ENCODE peak calls at places on chromosomes 13 and 19, in five cellular contexts. D, Z, K, M and X are unnamed samples.

GRCh38 chr19:16585808-16586476 is 13.7 kb upstream of the SLC35E1 start:
- DNase-seq in D (peak; percentile 98), Z (no peak), K (no peak), M (no peak), X (no peak)

GRCh38 chr13:47117268-47117667 is 220.4 kb upstream of the HTR2A start:
- DNase-seq in D (no peak), Z (no peak), K (no peak), M (peak; percentile 77), X (no peak)

GRCh38 chr13:23992722-23993438 is 95.6 kb upstream of the C1QTNF9B start:
- DNase-seq in D (no peak), Z (no peak), K (no peak), M (no peak), X (no peak)

GRCh38 chr13:105894711-105895110 is 640.8 kb downstream of the EFNB2 start:
- DNase-seq in D (no peak), Z (no peak), K (no peak), M (no peak), X (no peak)

GRCh38 chr13:38821753-38822551 is 135.1 kb downstream of the FREM2 start:
- DNase-seq in D (no peak), Z (no peak), K (no peak), M (no peak), X (no peak)

GRCh38 chr19:11422163-11423068 is 3.3 kb upstream of the RGL3 start:
- DNase-seq in D (peak; percentile 64), Z (peak; percentile 88), K (no peak), M (no peak), X (peak; percentile 39)

GRCh38 chr13:112073245-112074138 is 6.5 kb downstream of the SOX1 start:
- DNase-seq in D (no peak), Z (no peak), K (no peak), M (no peak), X (no peak)

GRCh38 chr13:86174632-86175031 is 375.4 kb upstream of the SLITRK6 start:
- DNase-seq in D (no peak), Z (no peak), K (no peak), M (no peak), X (no peak)

GRCh38 chr13:30133976-30134375 is 173.4 kb downstream of the KATNAL1 start:
- DNase-seq in D (no peak), Z (no peak), K (no peak), M (no peak), X (no peak)

GRCh38 chr19:51002101-51002532 is 713 bp upstream of the KLK8 start:
- DNase-seq in D (no peak), Z (no peak), K (no peak), M (peak; percentile 17), X (no peak)
- H3K4me2 ChIP-seq in D (no peak overlapping the region), Z (no peak overlapping the region), K (no peak overlapping the region), M (peak overlapping the region; percentile 88), X (no peak overlapping the region)

DNA sequence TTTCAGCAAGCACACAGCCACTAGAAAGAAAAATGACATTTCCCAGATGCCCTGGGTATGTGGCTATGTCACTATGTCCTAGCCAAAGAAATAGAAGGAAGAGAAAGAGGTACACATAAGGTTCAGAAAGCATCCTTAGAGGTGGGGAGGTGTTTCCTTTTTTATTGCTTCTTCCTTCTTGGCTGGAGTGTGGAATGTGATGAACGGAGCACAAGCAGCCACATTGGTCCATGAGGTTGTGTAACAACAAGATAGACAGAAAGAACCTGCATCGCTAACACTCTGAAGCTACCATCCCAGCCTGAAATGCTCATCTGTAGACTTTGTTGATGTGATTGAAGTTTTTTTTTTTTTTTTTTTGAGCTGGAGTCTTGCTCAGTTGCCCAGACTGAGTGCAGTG is 6.7 kb downstream of the SLC25A23 start:
- DNase-seq in D (no peak), Z (no peak), K (no peak), M (no peak), X (no peak)
- TF ChIP-seq RFX5 in D (no peak), Z (no peak), K (no peak), M (no peak), X (no peak)

DNA sequence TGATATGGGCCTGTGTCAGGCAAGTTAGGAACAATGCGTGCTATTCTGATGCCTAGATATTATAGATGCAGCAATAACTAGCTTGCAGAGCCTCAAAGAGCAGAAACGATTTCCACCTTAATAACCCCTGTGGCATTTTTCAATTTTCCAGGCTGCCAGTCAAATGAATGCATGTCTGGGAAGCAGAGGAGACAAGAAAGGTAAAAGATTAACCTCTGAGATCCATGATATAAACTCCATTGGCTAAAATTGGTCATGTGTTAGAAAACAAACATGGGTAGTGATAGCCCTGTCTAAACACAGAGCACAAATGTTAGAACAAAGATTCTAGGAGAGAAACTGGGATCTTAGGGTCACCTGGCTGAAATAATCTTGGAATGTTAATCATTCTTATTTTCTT is 811.1 kb downstream of the DIAPH3 start:
- DNase-seq in D (no peak), Z (no peak), K (peak; percentile 55), M (no peak), X (no peak)
- TF ChIP-seq JUND in D (no peak), Z (no peak), K (no peak), M (no peak), X (no peak)

GRCh38 chr19:50449236-50449899 is 16.7 kb downstream of the MYBPC2 start:
- DNase-seq in D (no peak), Z (no peak), K (no peak), M (no peak), X (no peak)

GRCh38 chr19:50447750-50448149 is 15.1 kb downstream of the MYBPC2 start:
- DNase-seq in D (no peak), Z (no peak), K (no peak), M (no peak), X (no peak)

GRCh38 chr19:50453243-50453642 is 20.6 kb downstream of the MYBPC2 start:
- DNase-seq in D (no peak), Z (no peak), K (no peak), M (no peak), X (no peak)

GRCh38 chr19:50450369-50451222 is 17.9 kb downstream of the MYBPC2 start:
- DNase-seq in D (no peak), Z (no peak), K (no peak), M (no peak), X (no peak)

GRCh38 chr19:50451223-50451534 is 18.5 kb downstream of the MYBPC2 start:
- DNase-seq in D (no peak), Z (no peak), K (no peak), M (no peak), X (no peak)
- H3K4me2 ChIP-seq in D (no peak overlapping the region), Z (no peak overlapping the region), K (no peak overlapping the region), M (no peak overlapping the region), X (no peak overlapping the region)

GRCh38 chr19:46427518-46427917 is 1.2 kb downstream of the PNMA8C start:
- DNase-seq in D (no peak), Z (no peak), K (no peak), M (no peak), X (no peak)

GRCh38 chr19:46428278-46429141 is at the start of gene PNMA8C:
- DNase-seq in D (no peak), Z (no peak), K (no peak), M (peak; percentile 71), X (peak; percentile 91)

GRCh38 chr19:46423194-46423593 is 5.5 kb downstream of the PNMA8C start:
- DNase-seq in D (no peak), Z (no peak), K (no peak), M (no peak), X (no peak)

GRCh38 chr19:46426506-46427162 is 2.1 kb downstream of the PNMA8C start:
- DNase-seq in D (no peak), Z (no peak), K (peak; percentile 71), M (peak; percentile 77), X (peak; percentile 94)

GRCh38 chr19:46426035-46426505 is 2.7 kb downstream of the PNMA8C start:
- DNase-seq in D (no peak), Z (no peak), K (peak; percentile 58), M (no peak), X (no peak)
- TF ChIP-seq RFX5 in D (no peak), Z (no peak), K (no peak), M (no peak), X (no peak)

GRCh38 chr13:96020155-96020575 is 33.0 kb downstream of the UGGT2 start:
- DNase-seq in D (peak; percentile 23), Z (no peak), K (peak; percentile 75), M (peak; percentile 56), X (peak; percentile 56)

GRCh38 chr13:96020941-96021340 is 32.3 kb downstream of the UGGT2 start:
- DNase-seq in D (no peak), Z (no peak), K (peak; percentile 59), M (no peak), X (no peak)

GRCh38 chr13:96027496-96027895 is 25.7 kb downstream of the UGGT2 start:
- DNase-seq in D (no peak), Z (no peak), K (no peak), M (no peak), X (no peak)

GRCh38 chr13:96029002-96029401 is 24.2 kb downstream of the UGGT2 start:
- DNase-seq in D (no peak), Z (no peak), K (no peak), M (no peak), X (no peak)

DNA sequence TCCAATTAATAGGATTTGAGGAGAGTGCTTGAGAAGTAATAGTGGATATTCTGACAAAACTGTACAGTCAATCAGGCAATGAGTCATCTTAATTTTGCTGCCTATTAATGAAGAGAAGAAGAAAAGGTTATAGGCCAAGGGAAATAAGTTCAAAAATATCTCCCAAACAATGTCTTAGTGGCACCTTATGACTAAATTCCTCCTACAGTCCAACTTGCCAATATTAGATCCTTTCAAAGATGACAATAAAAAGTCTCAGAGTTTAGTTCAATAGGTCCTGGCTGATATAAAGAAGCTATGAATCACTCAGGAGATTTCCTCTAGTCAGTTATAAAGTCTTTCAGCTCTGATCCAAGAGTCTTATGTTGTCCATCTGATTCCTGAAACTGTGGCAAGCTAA is 27.9 kb downstream of the UGGT2 start:
- DNase-seq in D (no peak), Z (no peak), K (no peak), M (no peak), X (no peak)
- TF ChIP-seq JUND in D (no peak), Z (no peak), K (no peak), M (no peak), X (no peak)